ENCODE peak calls at places on chromosomes 4 and X, in four cellular contexts. One of them, this sample, is unnamed.

GRCh38 chr4:71189471-71189870 is 149.3 kb upstream of the SLC4A4 start:
- DNase-seq in lung: no peak
- DNase-seq in uterus: no peak
- DNase-seq in epithelial cell of esophagus: no peak
- DNase-seq in this sample: no peak

GRCh38 chr4:24105183-24106039 is 215.6 kb upstream of the PPARGC1A start:
- DNase-seq in uterus: no peak
- DNase-seq in epithelial cell of esophagus: peak
- DNase-seq in lung: no peak
- DNase-seq in this sample: no peak

GRCh38 chrX:153911798-153912197 is 7.3 kb downstream of the AVPR2 start:
- DNase-seq in epithelial cell of esophagus: no peak
- DNase-seq in uterus: no peak
- DNase-seq in lung: no peak
- DNase-seq in this sample: no peak

GRCh38 chrX:53223955-53224859 is 800 bp downstream of the KDM5C start:
- DNase-seq in uterus: peak
- DNase-seq in lung: no peak
- DNase-seq in epithelial cell of esophagus: peak
- DNase-seq in this sample: no peak

GRCh38 chrX:154750301-154751120 is at the start of gene GAB3:
- DNase-seq in lung: no peak
- DNase-seq in uterus: peak
- DNase-seq in epithelial cell of esophagus: no peak
- DNase-seq in this sample: peak

GRCh38 chrX:18574591-18574990 is 97.3 kb downstream of the RS1 start:
- DNase-seq in epithelial cell of esophagus: peak
- DNase-seq in lung: no peak
- DNase-seq in uterus: peak
- DNase-seq in this sample: no peak

GRCh38 chr4:75723802-75724065 is 643 bp upstream of the USO1 start:
- DNase-seq in epithelial cell of esophagus: no peak
- DNase-seq in uterus: no peak
- DNase-seq in lung: no peak
- DNase-seq in this sample: no peak

GRCh38 chrX:86369847-86370630 is 221.8 kb downstream of the DACH2 start:
- DNase-seq in lung: no peak
- DNase-seq in uterus: no peak
- DNase-seq in epithelial cell of esophagus: no peak
- DNase-seq in this sample: no peak

GRCh38 chrX:123108513-123109427 is 75.3 kb upstream of the GRIA3 start:
- DNase-seq in uterus: no peak
- DNase-seq in epithelial cell of esophagus: peak
- DNase-seq in lung: no peak
- DNase-seq in this sample: no peak

GRCh38 chr4:13912966-13913365 is 285.4 kb upstream of the BOD1L1 start:
- DNase-seq in epithelial cell of esophagus: peak
- DNase-seq in uterus: no peak
- DNase-seq in lung: no peak
- DNase-seq in this sample: no peak

GRCh38 chrX:155864655-155865054 is 16.5 kb upstream of the VAMP7 start:
- DNase-seq in uterus: no peak
- DNase-seq in epithelial cell of esophagus: peak
- DNase-seq in lung: no peak
- DNase-seq in this sample: no peak

GRCh38 chrX:44282753-44283152 is 60.7 kb downstream of the EFHC2 start:
- DNase-seq in uterus: no peak
- DNase-seq in epithelial cell of esophagus: no peak
- DNase-seq in lung: no peak
- DNase-seq in this sample: no peak

GRCh38 chr4:155263480-155263879 is 55.0 kb downstream of the NPY2R start:
- DNase-seq in lung: no peak
- DNase-seq in uterus: no peak
- DNase-seq in epithelial cell of esophagus: no peak
- DNase-seq in this sample: no peak

GRCh38 chr4:48483006-48483776 is at the start of gene SLC10A4:
- DNase-seq in uterus: no peak
- DNase-seq in lung: no peak
- DNase-seq in epithelial cell of esophagus: no peak
- DNase-seq in this sample: peak

GRCh38 chr4:5751073-5751917 is 40.3 kb downstream of the EVC start:
- DNase-seq in lung: no peak
- DNase-seq in epithelial cell of esophagus: peak
- DNase-seq in uterus: no peak
- DNase-seq in this sample: no peak

GRCh38 chr4:149754526-149754925 is 61.1 kb downstream of the IQCM start:
- DNase-seq in epithelial cell of esophagus: peak
- DNase-seq in lung: no peak
- DNase-seq in uterus: no peak
- DNase-seq in this sample: no peak

GRCh38 chr4:101790521-101791188 is at the start of gene BANK1:
- DNase-seq in uterus: no peak
- DNase-seq in epithelial cell of esophagus: peak
- DNase-seq in lung: peak
- DNase-seq in this sample: peak

GRCh38 chr4:107153228-107153627 is 117.1 kb upstream of the DKK2 start:
- DNase-seq in lung: no peak
- DNase-seq in epithelial cell of esophagus: peak
- DNase-seq in uterus: no peak
- DNase-seq in this sample: no peak

GRCh38 chr4:127586922-127587571 is 45.7 kb upstream of the INTU start:
- DNase-seq in epithelial cell of esophagus: peak
- DNase-seq in lung: no peak
- DNase-seq in uterus: no peak
- DNase-seq in this sample: no peak

GRCh38 chr4:101370663-101371210 is 23.4 kb upstream of the PPP3CA start:
- DNase-seq in epithelial cell of esophagus: no peak
- DNase-seq in lung: no peak
- DNase-seq in uterus: no peak
- DNase-seq in this sample: no peak

GRCh38 chr4:55469979-55470378 is 74.2 kb downstream of the TMEM165 start:
- DNase-seq in uterus: no peak
- DNase-seq in epithelial cell of esophagus: peak
- DNase-seq in lung: no peak
- DNase-seq in this sample: no peak

GRCh38 chr4:105630670-105631655 is 77.5 kb downstream of the INTS12 start:
- DNase-seq in uterus: no peak
- DNase-seq in lung: no peak
- DNase-seq in epithelial cell of esophagus: peak
- DNase-seq in this sample: no peak

GRCh38 chrX:153628665-153629064 is 18.3 kb upstream of the DUSP9 start:
- DNase-seq in uterus: no peak
- DNase-seq in lung: no peak
- DNase-seq in epithelial cell of esophagus: no peak
- DNase-seq in this sample: no peak

GRCh38 chrX:134324359-134324758 is 87.4 kb downstream of the CCDC160 start:
- DNase-seq in epithelial cell of esophagus: no peak
- DNase-seq in lung: no peak
- DNase-seq in uterus: no peak
- DNase-seq in this sample: no peak

GRCh38 chrX:46803140-46803539 is 33.7 kb upstream of the RP2 start:
- DNase-seq in uterus: no peak
- DNase-seq in epithelial cell of esophagus: peak
- DNase-seq in lung: no peak
- DNase-seq in this sample: no peak
- TF ChIP-seq CTCF in uterus: no peak
- TF ChIP-seq CTCF in epithelial cell of esophagus: peak
- TF ChIP-seq CTCF in lung: no peak
- TF ChIP-seq CTCF in this sample: no peak

GRCh38 chrX:40488299-40488698 is 92.5 kb upstream of the ATP6AP2 start:
- DNase-seq in lung: no peak
- DNase-seq in epithelial cell of esophagus: no peak
- DNase-seq in uterus: no peak
- DNase-seq in this sample: no peak
- TF ChIP-seq CTCF in lung: no peak
- TF ChIP-seq CTCF in epithelial cell of esophagus: no peak
- TF ChIP-seq CTCF in uterus: no peak
- TF ChIP-seq CTCF in this sample: no peak

GRCh38 chrX:140040397-140040796 is 75.1 kb upstream of the CXorf66 start:
- DNase-seq in lung: no peak
- DNase-seq in uterus: no peak
- DNase-seq in epithelial cell of esophagus: peak
- DNase-seq in this sample: no peak

GRCh38 chrX:140038842-140039241 is 73.5 kb upstream of the CXorf66 start:
- DNase-seq in lung: no peak
- DNase-seq in uterus: no peak
- DNase-seq in epithelial cell of esophagus: no peak
- DNase-seq in this sample: no peak

GRCh38 chrX:140034916-140035315 is 69.6 kb upstream of the CXorf66 start:
- DNase-seq in epithelial cell of esophagus: peak
- DNase-seq in uterus: no peak
- DNase-seq in lung: no peak
- DNase-seq in this sample: no peak
- TF ChIP-seq CTCF in epithelial cell of esophagus: peak
- TF ChIP-seq CTCF in uterus: no peak
- TF ChIP-seq CTCF in lung: no peak
- TF ChIP-seq CTCF in this sample: no peak

DNA sequence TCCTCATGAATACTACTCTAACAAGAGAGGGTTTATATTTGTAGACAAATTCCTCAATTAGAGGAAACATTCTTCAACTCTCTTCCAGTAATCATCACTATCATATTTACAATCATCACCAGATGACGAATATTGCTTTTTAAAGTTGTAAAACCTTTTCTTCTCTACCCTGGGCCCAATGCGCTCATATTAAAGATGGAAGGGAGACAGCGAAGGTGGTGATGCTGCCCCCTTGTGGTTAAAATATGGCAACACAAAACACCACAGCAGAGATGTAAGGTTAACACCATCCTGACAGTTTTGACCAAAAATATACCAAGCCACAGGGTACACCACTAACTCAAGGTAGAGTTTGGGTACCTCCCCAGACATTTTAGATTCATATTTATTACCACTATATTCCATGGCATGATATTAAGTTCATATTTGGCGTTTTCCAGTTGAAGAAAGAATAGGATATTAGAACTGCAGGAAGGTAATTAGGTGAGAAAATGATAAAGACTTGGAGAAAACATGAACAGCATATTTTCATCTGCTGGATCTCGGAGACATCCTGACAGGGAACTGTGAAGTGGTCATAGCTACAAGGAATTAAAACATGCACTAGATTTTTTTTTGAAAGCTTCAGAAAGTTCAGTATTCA is 72.8 kb downstream of the SLC9A7 start:
- DNase-seq in lung: no peak
- DNase-seq in epithelial cell of esophagus: peak
- DNase-seq in uterus: peak
- DNase-seq in this sample: no peak
- TF ChIP-seq CTCF in lung: peak
- TF ChIP-seq CTCF in epithelial cell of esophagus: peak
- TF ChIP-seq CTCF in uterus: peak
- TF ChIP-seq CTCF in this sample: no peak

This sample was measured in activated B cell treated with CpG ODN at 0.5 μM for 24 hours.